ENCODE peak calls at places on chromosomes 2 and 18, in four cellular contexts. One of them, this sample, is unnamed.

GRCh38 chr2:28030600-28030999 is 140.1 kb downstream of the BABAM2 start:
- DNase-seq in IMR-90: no peak
- DNase-seq in ovary: no peak
- DNase-seq in adrenal gland: no peak
- DNase-seq in this sample: no peak

GRCh38 chr18:63627819-63628218 is 16.2 kb downstream of the SERPINB4 start:
- DNase-seq in adrenal gland: no peak
- DNase-seq in ovary: no peak
- DNase-seq in IMR-90: no peak
- DNase-seq in this sample: no peak

GRCh38 chr2:1636791-1637415 is 107.4 kb downstream of the PXDN start:
- DNase-seq in ovary: no peak
- DNase-seq in adrenal gland: no peak
- DNase-seq in IMR-90: no peak
- DNase-seq in this sample: no peak

GRCh38 chr2:88765154-88765948 is 73.9 kb downstream of the RPIA start:
- DNase-seq in ovary: no peak
- DNase-seq in IMR-90: peak
- DNase-seq in adrenal gland: peak
- DNase-seq in this sample: no peak

GRCh38 chr2:20668871-20669475 is 2.0 kb downstream of the GDF7 start:
- DNase-seq in IMR-90: no peak
- DNase-seq in ovary: no peak
- DNase-seq in adrenal gland: no peak
- DNase-seq in this sample: no peak

GRCh38 chr2:203104273-203104672 is 89.6 kb downstream of the NBEAL1 start:
- DNase-seq in IMR-90: no peak
- DNase-seq in ovary: no peak
- DNase-seq in adrenal gland: no peak
- DNase-seq in this sample: no peak

GRCh38 chr2:157480182-157480961 is 36.5 kb upstream of the CYTIP start:
- DNase-seq in IMR-90: peak
- DNase-seq in adrenal gland: peak
- DNase-seq in ovary: no peak
- DNase-seq in this sample: no peak

GRCh38 chr2:241546771-241547498 is 11.6 kb upstream of the BOK start:
- DNase-seq in ovary: no peak
- DNase-seq in adrenal gland: no peak
- DNase-seq in IMR-90: peak
- DNase-seq in this sample: peak

GRCh38 chr2:136025057-136025973 is 39.9 kb upstream of the DARS1 start:
- DNase-seq in adrenal gland: peak
- DNase-seq in ovary: peak
- DNase-seq in IMR-90: peak
- DNase-seq in this sample: no peak

GRCh38 chr18:33802955-33803354 is 224.9 kb downstream of the ASXL3 start:
- DNase-seq in IMR-90: no peak
- DNase-seq in ovary: no peak
- DNase-seq in adrenal gland: no peak
- DNase-seq in this sample: no peak

GRCh38 chr2:156708051-156708450 is 271.9 kb downstream of the GPD2 start:
- DNase-seq in IMR-90: no peak
- DNase-seq in adrenal gland: no peak
- DNase-seq in ovary: no peak
- DNase-seq in this sample: no peak

GRCh38 chr2:75087726-75088125 is 111.6 kb downstream of the TACR1 start:
- DNase-seq in ovary: no peak
- DNase-seq in IMR-90: peak
- DNase-seq in adrenal gland: no peak
- DNase-seq in this sample: no peak

GRCh38 chr2:36663851-36664715 is 32.4 kb upstream of the VIT start:
- DNase-seq in adrenal gland: peak
- DNase-seq in IMR-90: peak
- DNase-seq in ovary: no peak
- DNase-seq in this sample: no peak

GRCh38 chr2:239973392-239973791 is 51.8 kb downstream of the NDUFA10 start:
- DNase-seq in IMR-90: no peak
- DNase-seq in ovary: no peak
- DNase-seq in adrenal gland: no peak
- DNase-seq in this sample: no peak

GRCh38 chr2:193806088-193806774 is 1611.5 kb upstream of the TMEFF2 start:
- DNase-seq in ovary: no peak
- DNase-seq in adrenal gland: peak
- DNase-seq in IMR-90: no peak
- DNase-seq in this sample: no peak

GRCh38 chr2:208464205-208464604 is 57.6 kb downstream of the PTH2R start:
- DNase-seq in ovary: no peak
- DNase-seq in adrenal gland: no peak
- DNase-seq in IMR-90: no peak
- DNase-seq in this sample: no peak

GRCh38 chr18:36769172-36769571 is 59.6 kb downstream of the TPGS2 start:
- DNase-seq in IMR-90: peak
- DNase-seq in adrenal gland: no peak
- DNase-seq in ovary: no peak
- DNase-seq in this sample: no peak

GRCh38 chr2:85418132-85419008 is at the start of gene SH2D6:
- DNase-seq in ovary: peak
- DNase-seq in IMR-90: peak
- DNase-seq in adrenal gland: peak
- DNase-seq in this sample: peak
- TF ChIP-seq POLR2A in ovary: peak
- TF ChIP-seq POLR2A in IMR-90: peak
- TF ChIP-seq POLR2A in adrenal gland: peak
- TF ChIP-seq POLR2A in this sample: peak

GRCh38 chr18:10842821-10843220 is 306.5 kb downstream of the PIEZO2 start:
- DNase-seq in ovary: no peak
- DNase-seq in adrenal gland: no peak
- DNase-seq in IMR-90: no peak
- DNase-seq in this sample: no peak
- TF ChIP-seq POLR2A in ovary: no peak
- TF ChIP-seq POLR2A in adrenal gland: no peak
- TF ChIP-seq POLR2A in IMR-90: no peak
- TF ChIP-seq POLR2A in this sample: no peak

GRCh38 chr18:79678665-79679551 is 695 bp upstream of the CTDP1 start:
- DNase-seq in IMR-90: peak
- DNase-seq in ovary: peak
- DNase-seq in adrenal gland: peak
- DNase-seq in this sample: peak
- TF ChIP-seq POLR2A in IMR-90: peak
- TF ChIP-seq POLR2A in ovary: peak
- TF ChIP-seq POLR2A in adrenal gland: peak
- TF ChIP-seq POLR2A in this sample: peak

GRCh38 chr2:216004408-216005283 is 8.7 kb downstream of the MREG start:
- DNase-seq in adrenal gland: no peak
- DNase-seq in IMR-90: no peak
- DNase-seq in ovary: no peak
- DNase-seq in this sample: no peak
- TF ChIP-seq POLR2A in adrenal gland: no peak
- TF ChIP-seq POLR2A in IMR-90: no peak
- TF ChIP-seq POLR2A in ovary: no peak
- TF ChIP-seq POLR2A in this sample: no peak

DNA sequence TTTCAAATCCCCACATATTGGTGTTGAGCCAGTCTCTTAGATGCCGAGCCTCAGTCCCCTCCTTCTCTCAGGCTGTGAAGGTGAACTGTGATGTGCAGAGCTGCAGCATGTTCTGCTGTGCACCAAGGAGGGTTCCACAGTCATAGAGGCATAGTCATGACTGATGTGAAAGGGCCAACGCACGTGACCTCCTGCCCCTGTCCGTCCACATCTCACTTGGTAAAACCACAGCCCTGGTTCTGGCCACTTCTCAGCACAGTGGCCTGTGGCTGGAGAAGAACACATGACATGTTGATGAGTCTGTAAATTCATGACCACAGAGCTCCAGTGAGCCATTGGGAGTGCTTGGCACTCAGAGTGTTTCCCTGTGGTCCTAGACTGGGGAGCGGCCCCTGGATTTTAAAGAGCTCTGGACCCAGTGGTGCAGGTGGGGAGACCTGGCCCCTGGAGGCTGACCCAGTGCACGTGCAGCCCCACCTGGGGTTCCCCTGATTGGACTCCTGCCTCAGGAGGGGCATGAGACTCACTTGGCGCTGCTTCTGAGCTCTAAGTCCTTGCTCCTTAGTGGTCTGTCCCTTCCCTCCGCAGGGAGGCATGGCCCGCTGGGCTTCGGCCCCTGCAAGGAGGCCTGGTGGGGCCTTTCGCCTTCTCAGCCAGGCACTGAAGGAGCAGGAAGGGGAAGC is 25.3 kb downstream of the INPP4A start:
- DNase-seq in IMR-90: no peak
- DNase-seq in adrenal gland: no peak
- DNase-seq in ovary: no peak
- DNase-seq in this sample: no peak
- TF ChIP-seq POLR2A in IMR-90: no peak
- TF ChIP-seq POLR2A in adrenal gland: no peak
- TF ChIP-seq POLR2A in ovary: no peak
- TF ChIP-seq POLR2A in this sample: no peak

GRCh38 chr2:231198291-231199173 is at the start of gene ARMC9:
- DNase-seq in adrenal gland: peak
- DNase-seq in ovary: peak
- DNase-seq in IMR-90: peak
- DNase-seq in this sample: peak
- TF ChIP-seq POLR2A in adrenal gland: peak
- TF ChIP-seq POLR2A in ovary: no peak
- TF ChIP-seq POLR2A in IMR-90: no peak
- TF ChIP-seq POLR2A in this sample: peak

DNA sequence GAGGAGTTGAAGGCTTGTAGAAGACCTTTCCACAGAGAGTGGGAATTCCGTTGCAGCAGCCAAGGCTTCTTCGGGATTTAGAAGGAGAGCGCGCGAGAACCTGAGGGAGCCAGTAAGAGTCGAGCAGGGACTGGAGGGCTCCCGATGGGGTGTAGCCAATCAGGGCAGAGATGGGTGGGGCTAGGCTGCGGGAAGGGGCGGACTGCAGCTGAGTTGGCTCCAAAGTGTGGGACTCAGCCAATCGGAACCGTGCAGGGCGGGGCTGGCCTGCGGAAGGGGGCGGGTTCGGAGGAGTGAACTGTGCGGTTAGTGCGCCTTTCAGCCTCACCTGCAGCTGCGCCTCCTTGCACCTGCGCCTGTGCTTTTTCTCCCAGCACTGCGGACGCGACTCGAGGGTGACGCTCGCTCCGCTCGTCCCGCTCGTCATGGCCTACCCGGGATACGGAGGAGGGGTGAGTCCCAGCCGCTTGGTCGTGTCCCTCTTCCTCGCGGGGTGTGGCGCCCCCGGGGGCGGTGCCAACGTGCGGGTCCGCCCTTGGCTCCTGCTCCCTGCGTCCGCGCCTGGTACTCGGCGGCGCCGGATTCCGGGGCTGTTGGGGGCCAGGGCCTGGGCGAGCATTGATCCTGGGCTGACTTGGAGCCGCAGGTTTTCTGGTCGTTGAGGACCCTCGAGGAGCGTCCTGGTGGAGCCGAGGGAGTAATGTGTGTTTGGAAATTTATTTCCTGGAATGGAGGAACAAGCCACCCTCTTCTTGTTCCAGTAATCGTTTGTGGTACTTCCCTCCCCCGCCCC is at the start of gene GCA:
- DNase-seq in adrenal gland: peak
- DNase-seq in IMR-90: peak
- DNase-seq in ovary: peak
- DNase-seq in this sample: peak
- TF ChIP-seq POLR2A in adrenal gland: peak
- TF ChIP-seq POLR2A in IMR-90: no peak
- TF ChIP-seq POLR2A in ovary: peak
- TF ChIP-seq POLR2A in this sample: peak

GRCh38 chr2:217905906-217906305 is 96.9 kb downstream of the TNS1 start:
- DNase-seq in adrenal gland: no peak
- DNase-seq in IMR-90: no peak
- DNase-seq in ovary: no peak
- DNase-seq in this sample: no peak

GRCh38 chr2:217903859-217904613 is 98.8 kb downstream of the TNS1 start:
- DNase-seq in adrenal gland: peak
- DNase-seq in ovary: peak
- DNase-seq in IMR-90: peak
- DNase-seq in this sample: no peak

GRCh38 chr2:217906787-217907186 is 96.0 kb downstream of the TNS1 start:
- DNase-seq in adrenal gland: no peak
- DNase-seq in IMR-90: no peak
- DNase-seq in ovary: peak
- DNase-seq in this sample: no peak

GRCh38 chr2:217904614-217904965 is 98.2 kb downstream of the TNS1 start:
- DNase-seq in adrenal gland: no peak
- DNase-seq in IMR-90: no peak
- DNase-seq in ovary: no peak
- DNase-seq in this sample: no peak

GRCh38 chr2:217905395-217905794 is 97.4 kb downstream of the TNS1 start:
- DNase-seq in IMR-90: no peak
- DNase-seq in ovary: no peak
- DNase-seq in adrenal gland: no peak
- DNase-seq in this sample: no peak
- TF ChIP-seq POLR2A in IMR-90: no peak
- TF ChIP-seq POLR2A in ovary: no peak
- TF ChIP-seq POLR2A in adrenal gland: no peak
- TF ChIP-seq POLR2A in this sample: no peak